ENCODE peak calls at places on chromosomes 6 and 20, in eight cellular contexts. S is Peyer's patch; U is tibial artery; D is astrocyte of the spinal cord; G is effector CD4-positive, alpha-beta T cell; A is cardiac fibroblast; C is activated T-cell treated with anti-CD3 and anti-CD28 coated beads for 1 hour; M is stimulated activated CD8-positive, alpha-beta memory T cell treated with anti-CD3 and anti-CD28 coated beads, Interleukin-7, amount 100 ng/mL, for 1 hour. Y is an unnamed sample.
A peak's percentile ranks its signal among the peaks of the same experiment; 100 is the strongest.

GRCh38 chr6:143642403-143642802 is 35.4 kb upstream of the PHACTR2 start:
- DNase-seq in A (no peak), G (no peak), D (no peak), U (no peak), S (no peak), C (no peak), M (no peak), Y (no peak)

GRCh38 chr6:139540276-139540675 is 165.8 kb upstream of the CITED2 start:
- DNase-seq in D (peak; percentile 60), G (peak; percentile 9), S (peak; percentile 33), U (no peak), C (peak; percentile 20), M (peak; percentile 20), A (peak; percentile 93), Y (no peak)

GRCh38 chr20:10369723-10370090 is 64.3 kb downstream of the MKKS start:
- DNase-seq in G (no peak), C (no peak), A (peak; percentile 76), D (peak; percentile 58), M (no peak), U (no peak), S (no peak), Y (no peak)

GRCh38 chr6:12163744-12164507 is 126.2 kb upstream of the EDN1 start:
- DNase-seq in S (no peak), M (no peak), A (no peak), G (no peak), C (no peak), U (no peak), D (no peak), Y (no peak)

GRCh38 chr6:158067436-158068015 is 85.9 kb downstream of the SYNJ2 start:
- DNase-seq in G (no peak), C (no peak), A (no peak), U (no peak), M (no peak), S (no peak), D (no peak), Y (no peak)

GRCh38 chr6:123771126-123771525 is 32.5 kb upstream of the NKAIN2 start:
- DNase-seq in A (no peak), C (no peak), S (no peak), D (no peak), U (no peak), M (no peak), G (no peak), Y (no peak)

GRCh38 chr20:50690979-50691584 is at the start of gene RIPOR3:
- DNase-seq in A (no peak), U (peak; percentile 27), G (no peak), S (no peak), D (peak; percentile 16), M (no peak), C (no peak), Y (no peak)

GRCh38 chr20:63037669-63038268 is 31.0 kb upstream of the BHLHE23 start:
- DNase-seq in G (no peak), U (no peak), M (no peak), A (no peak), S (no peak), D (no peak), C (no peak), Y (no peak)

GRCh38 chr6:24283043-24283985 is 74.5 kb downstream of the DCDC2 start:
- DNase-seq in S (peak; percentile 19), C (peak; percentile 7), U (peak; percentile 80), D (peak; percentile 85), G (peak; percentile 2), A (peak; percentile 84), M (no peak), Y (no peak)

GRCh38 chr6:158442309-158442705 is 117.6 kb upstream of the TMEM181 start:
- DNase-seq in D (no peak), A (no peak), M (no peak), U (no peak), G (no peak), C (no peak), S (no peak), Y (no peak)

GRCh38 chr20:34713194-34713943 is 9.2 kb downstream of the TP53INP2 start:
- DNase-seq in G (no peak), D (peak; percentile 97), M (no peak), C (no peak), U (no peak), S (no peak), A (peak; percentile 99), Y (no peak)

GRCh38 chr6:1745814-1746213 is 136.1 kb downstream of the FOXC1 start:
- DNase-seq in U (no peak), C (no peak), S (no peak), D (no peak), A (no peak), M (no peak), G (no peak), Y (no peak)

GRCh38 chr6:33683051-33683571 is 28.4 kb downstream of the UQCC2 start:
- DNase-seq in M (no peak), S (no peak), C (peak; percentile 23), U (no peak), G (no peak), D (no peak), A (no peak), Y (peak; percentile 38)

GRCh38 chr20:23826541-23827018 is at the start of gene CST2:
- DNase-seq in D (no peak), U (no peak), C (no peak), G (no peak), A (peak; percentile 16), S (no peak), M (no peak), Y (no peak)

GRCh38 chr6:53492860-53493634 is 51.9 kb downstream of the GCLC start:
- DNase-seq in U (no peak), D (peak; percentile 81), A (peak; percentile 79), S (no peak), G (no peak), C (no peak), M (no peak), Y (no peak)

GRCh38 chr6:149484733-149485700 is at the start of gene ZC3H12D:
- DNase-seq in D (peak; percentile 81), S (peak; percentile 85), U (peak; percentile 51), G (peak; percentile 83), A (peak; percentile 17), M (peak; percentile 54), C (peak; percentile 65), Y (peak; percentile 80)

GRCh38 chr20:38725959-38726848 is 1.9 kb downstream of the SLC32A1 start:
- DNase-seq in C (no peak), G (no peak), U (no peak), S (peak; percentile 64), M (no peak), A (no peak), D (no peak), Y (peak; percentile 20)

Y was measured in T-helper 17 cell.